ENCODE peak calls at places on chromosomes 7 and 10, in nine cellular contexts. W, Y, K, O, L, N, D, R and X are unnamed samples.
A peak's percentile ranks its signal among the peaks of the same experiment; 100 is the strongest.

GRCh38 chr7:87574630-87575029 is 26.1 kb downstream of the ABCB1 start:
- DNase-seq in N (no peak), R (no peak), L (no peak), Y (no peak), D (no peak), O (no peak), K (peak; percentile 69), W (no peak), X (no peak)

GRCh38 chr7:137626469-137627067 is 220.2 kb downstream of the DGKI start:
- DNase-seq in K (peak; percentile 30), W (peak; percentile 83), D (peak; percentile 41), O (peak; percentile 48), N (no peak), R (no peak), Y (no peak), L (peak; percentile 76), X (no peak)

GRCh38 chr7:54785261-54785660 is 26.2 kb upstream of the SEC61G start:
- DNase-seq in Y (no peak), O (peak; percentile 79), D (no peak), L (no peak), N (no peak), R (no peak), W (peak; percentile 37), K (peak; percentile 77), X (no peak)

GRCh38 chr10:96978621-96979154 is 146.6 kb downstream of the LCOR start:
- DNase-seq in W (no peak), L (no peak), D (no peak), K (no peak), Y (no peak), O (no peak), N (no peak), R (no peak), X (no peak)

GRCh38 chr7:151070573-151070960 is 10.0 kb downstream of the FASTK start:
- DNase-seq in O (no peak), W (no peak), N (no peak), K (no peak), Y (no peak), R (no peak), L (no peak), D (no peak), X (no peak)

GRCh38 chr7:1662767-1663166 is 7.3 kb upstream of the ELFN1 start:
- DNase-seq in L (peak; percentile 25), W (no peak), D (peak; percentile 26), K (no peak), Y (no peak), N (no peak), O (no peak), R (no peak), X (peak; percentile 31)

GRCh38 chr10:125880719-125881118 is 373 bp downstream of the DHX32 start:
- DNase-seq in W (peak; percentile 8), N (no peak), D (no peak), Y (no peak), R (no peak), L (no peak), K (no peak), O (no peak), X (no peak)

GRCh38 chr7:155665957-155666287 is 21.5 kb downstream of the RBM33 start:
- DNase-seq in Y (no peak), K (peak; percentile 50), D (no peak), L (no peak), R (no peak), O (no peak), N (no peak), W (no peak), X (no peak)

GRCh38 chr7:137069249-137069963 is 201.0 kb downstream of the CHRM2 start:
- DNase-seq in L (no peak), K (no peak), W (no peak), Y (no peak), D (no peak), N (no peak), R (no peak), O (no peak), X (no peak)

GRCh38 chr10:75465110-75465509 is 33.7 kb downstream of the LRMDA start:
- DNase-seq in K (no peak), N (no peak), R (peak; percentile 40), D (no peak), Y (no peak), W (no peak), O (no peak), L (no peak), X (no peak)

GRCh38 chr7:76077435-76077834 is 29.5 kb downstream of the MDH2 start:
- DNase-seq in W (no peak), L (no peak), Y (no peak), K (no peak), D (no peak), R (no peak), N (no peak), O (no peak), X (no peak)

GRCh38 chr10:12448729-12449391 is 99.5 kb downstream of the CAMK1D start:
- DNase-seq in N (no peak), W (no peak), L (no peak), Y (peak; percentile 26), O (peak; percentile 53), D (no peak), K (peak; percentile 42), R (no peak), X (no peak)

GRCh38 chr7:94367940-94368339 is 26.8 kb upstream of the COL1A2 start:
- DNase-seq in R (no peak), D (no peak), K (no peak), W (no peak), Y (no peak), L (no peak), N (no peak), O (no peak), X (no peak)

DNA sequence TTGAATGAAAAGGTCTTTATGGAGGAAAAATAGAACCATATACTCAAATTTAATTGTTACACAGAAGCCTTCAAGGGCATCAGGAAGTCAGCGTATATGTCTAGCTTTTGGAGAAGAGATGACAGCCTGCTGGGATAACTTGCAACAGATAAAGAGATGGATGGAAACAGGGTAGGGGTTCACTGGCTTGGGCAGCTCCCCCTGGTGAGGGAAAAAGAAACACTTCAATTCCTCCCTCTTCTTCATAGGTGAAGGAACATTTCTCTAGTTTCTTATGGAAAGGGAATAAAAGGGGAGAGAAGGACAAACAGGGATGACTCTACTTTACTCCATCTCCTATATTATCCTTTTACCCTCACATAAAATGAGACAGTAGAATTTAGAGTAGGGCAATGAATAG is 635.7 kb downstream of the PHTF2 start:
- DNase-seq in R (no peak), Y (no peak), N (no peak), W (peak; percentile 62), K (no peak), O (no peak), L (no peak), D (no peak), X (no peak)
- TF ChIP-seq CTCF in R (no peak), Y (no peak), N (no peak), W (peak; percentile 73), K (no peak), O (no peak), L (peak; percentile 71), D (peak; percentile 21), X (no peak)

GRCh38 chr7:66539264-66539623 is 89.4 kb upstream of the KCTD7 start:
- DNase-seq in W (no peak), Y (no peak), R (no peak), L (no peak), N (no peak), O (no peak), D (no peak), K (no peak), X (no peak)
- H3K27ac ChIP-seq in W (peak overlapping the region; percentile 60), Y (no peak overlapping the region), R (no peak overlapping the region), L (no peak overlapping the region), N (no peak overlapping the region), O (no peak overlapping the region), D (no peak overlapping the region), K (peak overlapping the region; percentile 15), X (no peak overlapping the region)

GRCh38 chr10:25522294-25522693 is 347.5 kb downstream of the GPR158 start:
- DNase-seq in O (no peak), L (no peak), D (peak; percentile 74), R (no peak), K (no peak), Y (no peak), N (no peak), W (no peak), X (no peak)

GRCh38 chr10:25522946-25523608 is 348.3 kb downstream of the GPR158 start:
- DNase-seq in N (no peak), R (no peak), W (peak; percentile 81), D (peak; percentile 30), O (no peak), Y (no peak), L (peak; percentile 81), K (no peak), X (no peak)
- TF ChIP-seq CTCF in N (no peak), R (no peak), W (peak; percentile 89), D (peak; percentile 49), O (no peak), Y (no peak), L (peak; percentile 78), K (no peak), X (no peak)

GRCh38 chr10:110033724-110034235 is 26.0 kb downstream of the ADD3 start:
- DNase-seq in L (no peak), Y (no peak), R (no peak), K (no peak), N (no peak), W (no peak), D (no peak), O (no peak), X (no peak)

GRCh38 chr10:110032801-110033723 is 25.3 kb downstream of the ADD3 start:
- DNase-seq in Y (no peak), K (no peak), R (peak; percentile 48), D (peak; percentile 30), W (no peak), O (no peak), L (no peak), N (no peak), X (no peak)

GRCh38 chr10:110034596-110034995 is 26.8 kb downstream of the ADD3 start:
- DNase-seq in L (no peak), D (no peak), K (no peak), O (no peak), N (no peak), Y (no peak), W (no peak), R (no peak), X (no peak)

GRCh38 chr10:110040108-110040507 is 32.3 kb downstream of the ADD3 start:
- DNase-seq in D (no peak), Y (no peak), N (no peak), W (no peak), O (no peak), L (no peak), K (no peak), R (no peak), X (no peak)

DNA sequence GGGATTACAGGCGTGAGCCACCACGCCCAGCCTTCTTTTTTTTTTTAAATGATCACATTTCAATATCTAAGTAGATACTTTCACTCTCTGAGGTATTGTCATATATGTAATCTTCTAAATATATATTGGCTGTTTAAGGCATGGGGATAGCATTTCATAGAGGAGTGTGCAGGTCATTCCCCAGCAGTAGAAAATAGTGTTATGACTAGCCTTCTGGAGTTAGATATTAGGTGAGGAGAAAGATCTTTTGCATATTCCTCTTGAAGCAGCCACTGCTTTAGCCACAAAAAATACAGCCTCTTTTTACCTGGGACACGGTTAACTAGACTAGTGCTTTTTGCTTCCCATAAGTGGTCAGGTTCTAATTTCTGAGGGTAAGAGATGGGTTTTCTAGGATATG is 28.9 kb downstream of the ADD3 start:
- DNase-seq in R (no peak), K (no peak), O (no peak), W (no peak), Y (no peak), N (no peak), D (no peak), L (no peak), X (no peak)
- H3K27ac ChIP-seq in R (no peak overlapping the region), K (no peak overlapping the region), O (no peak overlapping the region), W (no peak overlapping the region), Y (no peak overlapping the region), N (no peak overlapping the region), D (no peak overlapping the region), L (no peak overlapping the region), X (no peak overlapping the region)